ENCODE peak calls at places on chromosomes 12 and 14, in four cellular contexts. C is esophagus muscularis mucosa; F is A549; U is activated CD8-positive, alpha-beta T cell treated with anti-CD3 and anti-CD28 coated beads for 36 hours. J is an unnamed sample.

GRCh38 chr14:78764645-78765044 is 594.5 kb downstream of the NRXN3 start:
- DNase-seq in F (no peak), C (no peak), U (no peak), J (no peak)

GRCh38 chr12:114512351-114512750 is 106.4 kb upstream of the TBX5 start:
- DNase-seq in F (no peak), C (no peak), U (no peak), J (no peak)

GRCh38 chr12:12913626-12914388 is 22.4 kb downstream of the GPRC5A start:
- DNase-seq in C (no peak), F (no peak), U (no peak), J (no peak)

GRCh38 chr14:70871863-70872677 is 35.2 kb upstream of the PCNX1 start:
- DNase-seq in F (no peak), C (no peak), U (peak), J (no peak)

GRCh38 chr14:68020999-68021663 is 201.6 kb downstream of the RAD51B start:
- DNase-seq in U (no peak), F (no peak), C (no peak), J (no peak)

GRCh38 chr12:31029916-31030562 is 43.6 kb upstream of the DDX11 start:
- DNase-seq in C (no peak), U (no peak), F (no peak), J (no peak)

GRCh38 chr12:114476159-114476558 is 70.2 kb upstream of the TBX5 start:
- DNase-seq in U (no peak), C (no peak), F (no peak), J (no peak)

GRCh38 chr12:121085842-121086353 is 46.8 kb upstream of the P2RX7 start:
- DNase-seq in C (peak), U (no peak), F (no peak), J (peak)

GRCh38 chr12:123532808-123533649 is 490 bp downstream of the RILPL1 start:
- DNase-seq in U (no peak), C (no peak), F (peak), J (peak)

GRCh38 chr12:131862084-131862441 is 32.4 kb upstream of the ULK1 start:
- DNase-seq in F (no peak), U (no peak), C (no peak), J (no peak)

GRCh38 chr12:108616941-108617858 is 16.5 kb downstream of the SELPLG start:
- DNase-seq in F (peak), C (no peak), U (peak), J (no peak)

GRCh38 chr14:90677484-90678045 is 138.7 kb downstream of the TTC7B start:
- DNase-seq in C (no peak), F (no peak), U (peak), J (no peak)

GRCh38 chr12:51028811-51029146 is 2.6 kb upstream of the SLC11A2 start:
- DNase-seq in F (no peak), C (no peak), U (no peak), J (no peak)

GRCh38 chr14:75980856-75981255 is 939 bp downstream of the TGFB3 start:
- DNase-seq in C (no peak), F (no peak), U (no peak), J (no peak)

GRCh38 chr14:75981426-75981825 is 369 bp downstream of the TGFB3 start:
- DNase-seq in F (no peak), C (no peak), U (peak), J (no peak)

GRCh38 chr14:75984674-75985073 is 889 bp upstream of the IFT43 start:
- DNase-seq in F (no peak), C (no peak), U (no peak), J (no peak)

GRCh38 chr14:75981826-75982723 is at the start of gene TGFB3:
- DNase-seq in C (peak), U (peak), F (peak), J (peak)

GRCh38 chr14:75982724-75983358 is 1.0 kb upstream of the TGFB3 start:
- DNase-seq in U (no peak), F (peak), C (peak), J (peak)
- TF ChIP-seq CTCF in U (peak), F (no peak), C (no peak), J (peak)

GRCh38 chr14:54722791-54723432 is 156.0 kb downstream of the SAMD4A start:
- DNase-seq in U (peak), F (peak), C (no peak), J (no peak)
- TF ChIP-seq CTCF in U (peak), F (peak), C (no peak), J (peak)

DNA sequence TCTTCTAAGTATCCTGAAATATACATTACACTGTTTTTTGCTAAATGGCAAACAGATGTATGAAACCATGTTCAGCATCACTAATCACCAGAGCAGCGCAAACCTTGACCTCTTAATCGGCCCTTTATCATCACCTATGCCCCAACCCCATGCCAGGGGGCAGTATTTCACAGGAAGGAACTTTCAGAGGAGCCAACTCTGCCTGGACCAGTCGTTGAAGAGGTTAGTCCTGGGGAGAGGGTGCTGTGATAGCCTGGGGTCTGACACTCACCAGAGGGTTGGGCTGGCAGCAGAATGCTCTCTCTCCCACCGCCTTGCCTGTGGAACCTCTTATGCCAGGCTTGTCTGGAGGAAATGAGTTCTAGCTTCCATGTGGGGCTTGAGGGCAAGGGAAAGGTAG is 411.7 kb downstream of the TMEM117 start:
- DNase-seq in F (no peak), C (no peak), U (peak), J (no peak)
- TF ChIP-seq CTCF in F (no peak), C (no peak), U (no peak), J (no peak)

DNA sequence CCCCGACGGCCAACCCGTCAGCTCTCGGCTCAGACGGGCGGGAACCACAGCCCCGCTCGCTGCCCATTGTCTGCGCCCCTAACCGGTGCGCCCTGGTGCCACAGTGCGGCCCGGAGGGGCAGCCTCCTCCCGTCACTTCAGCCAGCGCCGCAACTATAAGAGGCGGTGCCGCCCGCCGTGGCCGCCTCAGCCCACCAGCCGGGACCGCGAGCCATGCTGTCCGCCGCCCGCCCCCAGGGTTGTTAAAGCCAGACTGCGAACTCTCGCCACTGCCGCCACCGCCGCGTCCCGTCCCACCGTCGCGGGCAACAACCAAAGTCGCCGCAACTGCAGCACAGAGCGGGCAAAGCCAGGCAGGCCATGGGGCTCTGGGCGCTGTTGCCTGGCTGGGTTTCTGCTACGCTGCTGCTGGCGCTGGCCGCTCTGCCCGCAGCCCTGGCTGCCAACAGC is at the start of gene WNT1:
- DNase-seq in C (no peak), U (no peak), F (no peak), J (no peak)
- TF ChIP-seq CTCF in C (peak), U (peak), F (peak), J (peak)

DNA sequence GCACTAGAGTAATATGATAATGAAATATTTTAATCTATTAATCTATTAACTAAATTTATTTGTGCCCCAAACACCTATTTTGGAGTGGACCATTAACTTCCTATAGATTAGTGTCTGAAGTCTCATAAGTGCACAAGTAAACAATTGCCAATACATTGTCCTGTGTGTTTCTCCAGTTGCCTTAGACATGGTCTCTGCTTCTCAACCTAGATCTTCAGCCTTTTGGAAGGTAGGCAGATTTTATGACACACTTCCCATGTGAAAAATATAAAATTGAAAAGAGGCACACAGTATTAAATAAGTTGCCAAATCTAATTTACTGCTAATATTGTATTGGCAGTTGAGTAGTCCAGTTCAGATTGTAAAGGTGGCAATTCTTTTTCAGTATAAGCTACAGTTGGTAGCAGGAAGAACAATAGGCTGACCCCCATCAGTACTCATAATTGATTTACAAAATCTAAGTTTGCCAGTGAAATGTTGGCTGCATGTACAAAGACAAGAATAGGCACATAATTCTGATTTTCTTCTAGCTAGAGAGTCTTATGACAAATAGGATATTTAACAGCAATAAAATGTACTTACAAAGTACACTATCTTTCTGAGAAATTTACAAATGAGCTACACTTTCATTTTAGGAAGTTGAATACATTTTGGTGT is 10.8 kb downstream of the A2M start:
- DNase-seq in U (no peak), F (no peak), C (no peak), J (no peak)
- TF ChIP-seq CTCF in U (no peak), F (no peak), C (no peak), J (no peak)

GRCh38 chr14:98368916-98369315 is 903.1 kb downstream of the BCL11B start:
- DNase-seq in C (peak), F (no peak), U (no peak), J (no peak)
- TF ChIP-seq CTCF in C (no peak), F (no peak), U (no peak), J (no peak)

GRCh38 chr12:29656762-29657538 is 126.8 kb downstream of the TMTC1 start:
- DNase-seq in F (no peak), U (no peak), C (no peak), J (no peak)
- TF ChIP-seq CTCF in F (no peak), U (no peak), C (no peak), J (no peak)

GRCh38 chr12:82149045-82149444 is 209.1 kb downstream of the CCDC59 start:
- DNase-seq in F (no peak), C (no peak), U (no peak), J (no peak)
- TF ChIP-seq CTCF in F (no peak), C (no peak), U (no peak), J (no peak)

GRCh38 chr12:4472045-4472444 is 26.4 kb upstream of the FGF6 start:
- DNase-seq in C (no peak), U (no peak), F (no peak), J (no peak)
- TF ChIP-seq CTCF in C (no peak), U (no peak), F (no peak), J (no peak)

DNA sequence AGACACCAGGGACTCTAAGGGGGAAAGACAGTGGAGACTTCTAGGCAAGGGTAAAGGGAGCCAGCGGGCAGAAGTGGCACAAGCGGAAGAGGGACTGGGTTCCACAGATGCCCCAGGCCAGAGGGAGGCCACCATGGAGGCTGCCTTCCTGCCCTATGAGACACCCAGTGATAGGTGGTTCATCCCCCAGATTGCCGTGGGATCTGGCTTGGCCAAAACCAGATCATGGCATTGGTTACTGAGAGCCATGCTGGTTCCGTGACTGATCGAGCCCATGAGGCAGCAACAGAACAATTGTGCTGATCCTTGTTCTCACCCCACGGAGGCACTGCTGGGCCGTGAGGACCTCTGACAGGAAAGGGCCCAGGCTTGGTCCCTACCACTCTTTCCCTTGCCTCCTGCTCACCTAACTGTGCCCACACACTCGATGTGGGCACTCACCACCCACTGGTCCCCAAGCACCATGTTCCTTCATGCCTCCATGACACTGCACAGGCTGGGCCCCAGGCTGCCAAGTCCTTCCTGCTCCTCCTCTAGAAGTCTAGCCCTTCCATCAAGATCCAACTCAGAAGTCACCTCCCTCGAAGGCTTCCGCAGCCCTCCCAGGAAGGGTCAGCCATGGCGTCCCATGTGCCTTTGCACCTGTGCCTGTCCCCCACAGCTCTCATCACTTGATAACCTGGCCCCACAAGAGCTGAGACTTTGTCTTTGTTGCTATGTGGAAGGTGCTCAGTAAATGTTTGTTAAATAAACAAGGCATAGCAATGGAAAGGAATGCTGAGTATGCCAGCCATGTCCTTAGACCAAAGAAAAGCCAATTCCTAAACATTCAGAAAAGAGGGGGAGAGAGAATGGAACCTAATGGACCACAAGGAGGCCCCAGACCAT is 7.3 kb downstream of the KRT79 start:
- DNase-seq in U (no peak), F (no peak), C (no peak), J (no peak)
- TF ChIP-seq CTCF in U (no peak), F (no peak), C (no peak), J (no peak)